ENCODE peak calls at places on chromosomes 6 and 20, in five cellular contexts. One of them, this sample, is unnamed.

GRCh38 chr6:15523679-15524630 is 138.9 kb downstream of the DTNBP1 start:
- DNase-seq in activated T-cell treated with anti-CD3 and anti-CD28 coated beads for 24 hours: no peak
- DNase-seq in left colon: no peak
- DNase-seq in HS-5: no peak
- DNase-seq in immature natural killer cell: no peak
- DNase-seq in this sample: no peak

GRCh38 chr20:53693265-53693871 is 99.7 kb upstream of the ZNF217 start:
- DNase-seq in activated T-cell treated with anti-CD3 and anti-CD28 coated beads for 24 hours: no peak
- DNase-seq in left colon: no peak
- DNase-seq in HS-5: no peak
- DNase-seq in immature natural killer cell: peak; percentile 65
- DNase-seq in this sample: no peak

GRCh38 chr20:20603339-20603990 is 109.0 kb downstream of the RALGAPA2 start:
- DNase-seq in activated T-cell treated with anti-CD3 and anti-CD28 coated beads for 24 hours: no peak
- DNase-seq in left colon: no peak
- DNase-seq in HS-5: no peak
- DNase-seq in immature natural killer cell: peak; percentile 72
- DNase-seq in this sample: no peak

GRCh38 chr6:2738373-2738979 is 12.2 kb downstream of the MYLK4 start:
- DNase-seq in activated T-cell treated with anti-CD3 and anti-CD28 coated beads for 24 hours: peak; percentile 28
- DNase-seq in left colon: peak; percentile 39
- DNase-seq in HS-5: no peak
- DNase-seq in immature natural killer cell: peak; percentile 19
- DNase-seq in this sample: no peak

GRCh38 chr6:16711551-16712249 is 49.6 kb downstream of the ATXN1 start:
- DNase-seq in activated T-cell treated with anti-CD3 and anti-CD28 coated beads for 24 hours: no peak
- DNase-seq in left colon: no peak
- DNase-seq in HS-5: no peak
- DNase-seq in immature natural killer cell: no peak
- DNase-seq in this sample: no peak

GRCh38 chr6:68651018-68651985 is 16.2 kb downstream of the ADGRB3 start:
- DNase-seq in activated T-cell treated with anti-CD3 and anti-CD28 coated beads for 24 hours: no peak
- DNase-seq in left colon: no peak
- DNase-seq in HS-5: no peak
- DNase-seq in immature natural killer cell: no peak
- DNase-seq in this sample: peak; percentile 36

GRCh38 chr6:144411506-144412165 is 126.5 kb downstream of the UTRN start:
- DNase-seq in activated T-cell treated with anti-CD3 and anti-CD28 coated beads for 24 hours: no peak
- DNase-seq in left colon: no peak
- DNase-seq in HS-5: no peak
- DNase-seq in immature natural killer cell: peak; percentile 7
- DNase-seq in this sample: no peak

GRCh38 chr20:50305636-50306477 is 115.2 kb downstream of the CEBPB start:
- DNase-seq in activated T-cell treated with anti-CD3 and anti-CD28 coated beads for 24 hours: no peak
- DNase-seq in left colon: peak; percentile 67
- DNase-seq in HS-5: peak; percentile 64
- DNase-seq in immature natural killer cell: no peak
- DNase-seq in this sample: no peak

GRCh38 chr6:144104898-144105487 is 9.6 kb upstream of the SF3B5 start:
- DNase-seq in activated T-cell treated with anti-CD3 and anti-CD28 coated beads for 24 hours: peak; percentile 30
- DNase-seq in left colon: no peak
- DNase-seq in HS-5: peak; percentile 49
- DNase-seq in immature natural killer cell: peak; percentile 63
- DNase-seq in this sample: peak; percentile 49

GRCh38 chr20:4154958-4155411 is 139.6 kb upstream of the RNF24 start:
- DNase-seq in activated T-cell treated with anti-CD3 and anti-CD28 coated beads for 24 hours: no peak
- DNase-seq in left colon: no peak
- DNase-seq in HS-5: no peak
- DNase-seq in immature natural killer cell: no peak
- DNase-seq in this sample: no peak

GRCh38 chr6:78589426-78589825 is 277.9 kb upstream of the IRAK1BP1 start:
- DNase-seq in activated T-cell treated with anti-CD3 and anti-CD28 coated beads for 24 hours: no peak
- DNase-seq in left colon: no peak
- DNase-seq in HS-5: no peak
- DNase-seq in immature natural killer cell: no peak
- DNase-seq in this sample: no peak

GRCh38 chr6:114200896-114201295 is 141.9 kb downstream of the HS3ST5 start:
- DNase-seq in activated T-cell treated with anti-CD3 and anti-CD28 coated beads for 24 hours: no peak
- DNase-seq in left colon: no peak
- DNase-seq in HS-5: no peak
- DNase-seq in immature natural killer cell: no peak
- DNase-seq in this sample: no peak

GRCh38 chr6:56375806-56376205 is 128.4 kb upstream of the COL21A1 start:
- DNase-seq in activated T-cell treated with anti-CD3 and anti-CD28 coated beads for 24 hours: no peak
- DNase-seq in left colon: no peak
- DNase-seq in HS-5: no peak
- DNase-seq in immature natural killer cell: no peak
- DNase-seq in this sample: no peak

GRCh38 chr20:61443541-61444126 is 191.6 kb downstream of the CDH4 start:
- DNase-seq in activated T-cell treated with anti-CD3 and anti-CD28 coated beads for 24 hours: no peak
- DNase-seq in left colon: no peak
- DNase-seq in HS-5: no peak
- DNase-seq in immature natural killer cell: no peak
- DNase-seq in this sample: no peak

GRCh38 chr6:129575378-129576118 is 134.4 kb downstream of the ARHGAP18 start:
- DNase-seq in activated T-cell treated with anti-CD3 and anti-CD28 coated beads for 24 hours: no peak
- DNase-seq in left colon: no peak
- DNase-seq in HS-5: no peak
- DNase-seq in immature natural killer cell: peak; percentile 25
- DNase-seq in this sample: peak; percentile 49

GRCh38 chr6:44985006-44985405 is 343.1 kb upstream of the RUNX2 start:
- DNase-seq in activated T-cell treated with anti-CD3 and anti-CD28 coated beads for 24 hours: no peak
- DNase-seq in left colon: no peak
- DNase-seq in HS-5: no peak
- DNase-seq in immature natural killer cell: no peak
- DNase-seq in this sample: no peak

GRCh38 chr20:24487240-24487639 is 17.8 kb downstream of the SYNDIG1 start:
- DNase-seq in activated T-cell treated with anti-CD3 and anti-CD28 coated beads for 24 hours: no peak
- DNase-seq in left colon: no peak
- DNase-seq in HS-5: no peak
- DNase-seq in immature natural killer cell: no peak
- DNase-seq in this sample: no peak

GRCh38 chr6:150765457-150765764 is 100.1 kb upstream of the MTHFD1L start:
- DNase-seq in activated T-cell treated with anti-CD3 and anti-CD28 coated beads for 24 hours: no peak
- DNase-seq in left colon: no peak
- DNase-seq in HS-5: no peak
- DNase-seq in immature natural killer cell: no peak
- DNase-seq in this sample: no peak

GRCh38 chr6:10307476-10307875 is 107.4 kb downstream of the TFAP2A start:
- DNase-seq in activated T-cell treated with anti-CD3 and anti-CD28 coated beads for 24 hours: no peak
- DNase-seq in left colon: no peak
- DNase-seq in HS-5: no peak
- DNase-seq in immature natural killer cell: no peak
- DNase-seq in this sample: no peak

GRCh38 chr6:16043171-16044142 is 85.4 kb upstream of the MYLIP start:
- DNase-seq in activated T-cell treated with anti-CD3 and anti-CD28 coated beads for 24 hours: no peak
- DNase-seq in left colon: no peak
- DNase-seq in HS-5: no peak
- DNase-seq in immature natural killer cell: no peak
- DNase-seq in this sample: no peak

GRCh38 chr6:63805808-63806572 is 170.4 kb downstream of the PHF3 start:
- DNase-seq in activated T-cell treated with anti-CD3 and anti-CD28 coated beads for 24 hours: no peak
- DNase-seq in left colon: no peak
- DNase-seq in HS-5: peak; percentile 90
- DNase-seq in immature natural killer cell: no peak
- DNase-seq in this sample: peak; percentile 64

GRCh38 chr20:43749734-43750294 is 23.0 kb upstream of the GTSF1L start:
- DNase-seq in activated T-cell treated with anti-CD3 and anti-CD28 coated beads for 24 hours: peak; percentile 75
- DNase-seq in left colon: peak; percentile 88
- DNase-seq in HS-5: no peak
- DNase-seq in immature natural killer cell: peak; percentile 72
- DNase-seq in this sample: no peak

GRCh38 chr20:25248501-25249172 is 752 bp downstream of the PYGB start:
- DNase-seq in activated T-cell treated with anti-CD3 and anti-CD28 coated beads for 24 hours: no peak
- DNase-seq in left colon: peak; percentile 55
- DNase-seq in HS-5: no peak
- DNase-seq in immature natural killer cell: no peak
- DNase-seq in this sample: no peak

GRCh38 chr20:48476854-48477253 is 350.9 kb downstream of the PREX1 start:
- DNase-seq in activated T-cell treated with anti-CD3 and anti-CD28 coated beads for 24 hours: no peak
- DNase-seq in left colon: no peak
- DNase-seq in HS-5: no peak
- DNase-seq in immature natural killer cell: no peak
- DNase-seq in this sample: no peak

GRCh38 chr6:12291785-12292604 is 1.8 kb downstream of the EDN1 start:
- DNase-seq in activated T-cell treated with anti-CD3 and anti-CD28 coated beads for 24 hours: no peak
- DNase-seq in left colon: peak; percentile 42
- DNase-seq in HS-5: no peak
- DNase-seq in immature natural killer cell: no peak
- DNase-seq in this sample: no peak

GRCh38 chr6:33419580-33420492 is at the start of gene SYNGAP1:
- DNase-seq in activated T-cell treated with anti-CD3 and anti-CD28 coated beads for 24 hours: no peak
- DNase-seq in left colon: peak; percentile 61
- DNase-seq in HS-5: no peak
- DNase-seq in immature natural killer cell: no peak
- DNase-seq in this sample: no peak

GRCh38 chr6:82775989-82776388 is 289.7 kb downstream of the UBE3D start:
- DNase-seq in activated T-cell treated with anti-CD3 and anti-CD28 coated beads for 24 hours: no peak
- DNase-seq in left colon: no peak
- DNase-seq in HS-5: no peak
- DNase-seq in immature natural killer cell: no peak
- DNase-seq in this sample: no peak

GRCh38 chr20:24691901-24692351 is 222.5 kb downstream of the SYNDIG1 start:
- DNase-seq in activated T-cell treated with anti-CD3 and anti-CD28 coated beads for 24 hours: no peak
- DNase-seq in left colon: no peak
- DNase-seq in HS-5: no peak
- DNase-seq in immature natural killer cell: no peak
- DNase-seq in this sample: no peak

GRCh38 chr20:38631155-38632022 is 29.8 kb downstream of the ARHGAP40 start:
- DNase-seq in activated T-cell treated with anti-CD3 and anti-CD28 coated beads for 24 hours: no peak
- DNase-seq in left colon: no peak
- DNase-seq in HS-5: no peak
- DNase-seq in immature natural killer cell: no peak
- DNase-seq in this sample: no peak

GRCh38 chr6:125507987-125508655 is 206.4 kb upstream of the HDDC2 start:
- DNase-seq in activated T-cell treated with anti-CD3 and anti-CD28 coated beads for 24 hours: no peak
- DNase-seq in left colon: peak; percentile 12
- DNase-seq in HS-5: no peak
- DNase-seq in immature natural killer cell: no peak
- DNase-seq in this sample: no peak

GRCh38 chr20:19926581-19926980 is 90.6 kb upstream of the NAA20 start:
- DNase-seq in activated T-cell treated with anti-CD3 and anti-CD28 coated beads for 24 hours: no peak
- DNase-seq in left colon: no peak
- DNase-seq in HS-5: no peak
- DNase-seq in immature natural killer cell: no peak
- DNase-seq in this sample: no peak

GRCh38 chr6:105991561-105992314 is 94.4 kb upstream of the PRDM1 start:
- DNase-seq in activated T-cell treated with anti-CD3 and anti-CD28 coated beads for 24 hours: peak; percentile 16
- DNase-seq in left colon: peak; percentile 63
- DNase-seq in HS-5: no peak
- DNase-seq in immature natural killer cell: no peak
- DNase-seq in this sample: no peak

GRCh38 chr6:139027620-139028182 is 844 bp upstream of the ABRACL start:
- DNase-seq in activated T-cell treated with anti-CD3 and anti-CD28 coated beads for 24 hours: peak; percentile 42
- DNase-seq in left colon: peak; percentile 49
- DNase-seq in HS-5: no peak
- DNase-seq in immature natural killer cell: no peak
- DNase-seq in this sample: peak; percentile 18

GRCh38 chr20:61876931-61877330 is 188.8 kb downstream of the TAF4 start:
- DNase-seq in activated T-cell treated with anti-CD3 and anti-CD28 coated beads for 24 hours: no peak
- DNase-seq in left colon: no peak
- DNase-seq in HS-5: no peak
- DNase-seq in immature natural killer cell: no peak
- DNase-seq in this sample: no peak

GRCh38 chr6:1103027-1103426 is 208.9 kb upstream of the FOXQ1 start:
- DNase-seq in activated T-cell treated with anti-CD3 and anti-CD28 coated beads for 24 hours: no peak
- DNase-seq in left colon: no peak
- DNase-seq in HS-5: no peak
- DNase-seq in immature natural killer cell: no peak
- DNase-seq in this sample: no peak

GRCh38 chr20:12068146-12068545 is 150.5 kb downstream of the BTBD3 start:
- DNase-seq in activated T-cell treated with anti-CD3 and anti-CD28 coated beads for 24 hours: no peak
- DNase-seq in left colon: no peak
- DNase-seq in HS-5: no peak
- DNase-seq in immature natural killer cell: no peak
- DNase-seq in this sample: no peak

GRCh38 chr6:167091149-167092107 is 31.5 kb upstream of the CCR6 start:
- DNase-seq in activated T-cell treated with anti-CD3 and anti-CD28 coated beads for 24 hours: no peak
- DNase-seq in left colon: no peak
- DNase-seq in HS-5: no peak
- DNase-seq in immature natural killer cell: no peak
- DNase-seq in this sample: no peak

GRCh38 chr6:39451831-39452230 is 129.3 kb upstream of the KCNK16 start:
- DNase-seq in activated T-cell treated with anti-CD3 and anti-CD28 coated beads for 24 hours: no peak
- DNase-seq in left colon: no peak
- DNase-seq in HS-5: no peak
- DNase-seq in immature natural killer cell: no peak
- DNase-seq in this sample: no peak

This sample was measured in non-pigmented ciliary epithelial cell.